ENCODE peak calls at places on chromosomes 3 and 15, in six cellular contexts. S is ovary, R is prostate gland, D is testis, N is heart left ventricle, B is body of pancreas. H is an unnamed sample.

GRCh38 chr15:40857601-40858351 is 13.9 kb downstream of the SPINT1 start:
- DNase-seq in R (peak; percentile 90), N (peak; percentile 71), S (peak; percentile 79), D (peak; percentile 75), B (peak; percentile 86), H (peak; percentile 89)

GRCh38 chr3:187798126-187798525 is 52.9 kb upstream of the BCL6 start:
- DNase-seq in R (no peak), D (no peak), N (no peak), S (no peak), B (no peak), H (no peak)

GRCh38 chr3:49461443-49462171 is 8.5 kb upstream of the DAG1 start:
- DNase-seq in B (peak; percentile 37), S (no peak), R (no peak), N (no peak), D (peak; percentile 50), H (no peak)

GRCh38 chr3:72165808-72166207 is 380.9 kb upstream of the PROK2 start:
- DNase-seq in S (no peak), R (no peak), N (no peak), B (no peak), D (no peak), H (no peak)

GRCh38 chr3:14403636-14404395 is 1.4 kb downstream of the SLC6A6 start:
- DNase-seq in N (peak; percentile 76), S (peak; percentile 78), B (no peak), R (no peak), D (peak; percentile 41), H (peak; percentile 58)

GRCh38 chr3:78823859-78824258 is 943.9 kb downstream of the ROBO1 start:
- DNase-seq in B (no peak), N (no peak), S (no peak), R (peak; percentile 8), D (no peak), H (no peak)

GRCh38 chr15:36737430-36737891 is 158.0 kb downstream of the CDIN1 start:
- DNase-seq in D (no peak), R (no peak), S (no peak), B (no peak), N (no peak), H (no peak)

GRCh38 chr3:59469948-59470723 is 420.3 kb upstream of the CFAP20DC start:
- DNase-seq in S (no peak), N (no peak), R (no peak), B (no peak), D (no peak), H (no peak)

GRCh38 chr15:98859149-98859548 is 148.4 kb downstream of the PGPEP1L start:
- DNase-seq in B (no peak), R (no peak), N (no peak), D (no peak), S (no peak), H (no peak)

GRCh38 chr3:33792167-33792892 is 6.1 kb upstream of the PDCD6IP start:
- DNase-seq in N (no peak), B (no peak), R (no peak), D (no peak), S (no peak), H (no peak)

GRCh38 chr3:33790091-33790490 is 8.3 kb upstream of the PDCD6IP start:
- DNase-seq in D (no peak), B (no peak), R (no peak), S (no peak), N (no peak), H (no peak)

GRCh38 chr3:33789183-33789954 is 9.1 kb upstream of the PDCD6IP start:
- DNase-seq in S (no peak), B (no peak), D (no peak), R (no peak), N (no peak), H (no peak)

GRCh38 chr3:33787328-33788009 is 11.0 kb upstream of the PDCD6IP start:
- DNase-seq in N (peak; percentile 46), S (peak; percentile 44), R (peak; percentile 79), B (peak; percentile 63), D (peak; percentile 62), H (peak; percentile 61)

DNA sequence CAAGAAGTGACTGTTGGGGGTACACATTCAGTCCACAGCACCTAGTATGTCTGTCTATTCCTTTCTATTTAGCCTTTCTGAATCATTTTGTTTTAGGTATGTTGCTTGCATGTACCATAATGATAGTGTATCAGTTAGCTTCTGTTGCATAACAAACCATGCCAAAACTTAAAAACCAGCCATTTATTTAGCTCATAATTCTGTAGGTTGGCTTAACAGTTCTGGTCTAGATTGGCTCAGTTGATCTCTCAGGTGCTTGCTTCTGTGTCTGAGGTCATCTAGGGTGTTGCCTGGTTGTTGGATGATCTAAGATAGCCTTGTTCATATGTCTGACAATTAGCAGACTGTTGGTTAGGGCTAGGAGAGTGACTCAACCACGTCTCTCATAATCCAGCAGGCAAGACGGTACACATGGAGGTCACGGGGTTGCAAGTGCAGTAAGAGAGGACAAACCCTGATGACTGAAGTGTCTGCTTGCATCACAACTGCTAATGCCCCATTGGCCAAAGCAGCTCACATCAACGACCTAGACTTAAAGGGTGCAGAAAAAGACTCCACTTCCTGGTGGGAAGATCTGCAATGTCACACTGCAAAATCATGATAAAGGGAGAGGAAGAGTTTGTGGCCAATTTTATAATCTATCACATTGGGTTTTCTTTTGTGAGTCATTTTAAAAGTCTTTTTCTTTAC is 6.8 kb upstream of the PDCD6IP start:
- DNase-seq in R (no peak), N (no peak), S (no peak), B (no peak), D (no peak), H (no peak)
- TF ChIP-seq POLR2A in R (no peak), N (no peak), S (no peak), B (no peak), D (no peak), H (no peak)

DNA sequence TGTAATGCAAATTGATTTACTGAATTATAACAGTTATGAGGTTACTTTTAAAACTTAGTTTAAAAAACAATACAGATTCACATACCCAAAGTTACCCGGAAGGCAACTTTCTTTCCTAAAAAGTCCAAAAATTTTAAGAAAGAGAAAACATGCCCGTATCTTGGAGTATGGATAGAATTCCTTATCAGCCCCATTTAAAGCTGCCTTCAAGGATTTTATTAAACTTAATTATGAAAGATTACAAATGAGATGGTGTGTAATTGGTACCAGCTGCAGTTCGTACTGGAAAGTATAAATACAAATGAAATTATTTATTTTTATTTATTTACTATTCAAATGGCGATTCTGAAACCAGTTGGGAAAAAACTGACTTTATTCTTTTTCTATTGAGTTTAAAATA is 39.4 kb downstream of the SATB1 start:
- DNase-seq in S (no peak), N (no peak), R (no peak), D (no peak), B (no peak), H (no peak)
- H3K4me1 ChIP-seq in S (no peaks in the 10 kb centered on the region), N (no peaks in the 10 kb centered on the region), R (no peaks in the 10 kb centered on the region), D (no peaks in the 10 kb centered on the region), B (peaks cover 10% of the 10 kb centered on the region), H (no peaks in the 10 kb centered on the region)

GRCh38 chr15:74958908-74959642 is 2.5 kb upstream of the RPP25 start:
- DNase-seq in B (no peak), R (no peak), S (no peak), N (no peak), D (peak; percentile 19), H (no peak)

GRCh38 chr15:74957301-74958035 is 896 bp upstream of the RPP25 start:
- DNase-seq in R (no peak), S (no peak), N (peak; percentile 57), D (peak; percentile 18), B (no peak), H (no peak)

GRCh38 chr15:74956648-74957300 is at the start of gene RPP25:
- DNase-seq in N (peak; percentile 74), D (peak; percentile 85), S (peak; percentile 88), B (peak; percentile 84), R (peak; percentile 65), H (peak; percentile 87)

GRCh38 chr15:74959643-74959939 is 3.0 kb upstream of the RPP25 start:
- DNase-seq in B (no peak), S (no peak), D (no peak), N (no peak), R (no peak), H (no peak)

DNA sequence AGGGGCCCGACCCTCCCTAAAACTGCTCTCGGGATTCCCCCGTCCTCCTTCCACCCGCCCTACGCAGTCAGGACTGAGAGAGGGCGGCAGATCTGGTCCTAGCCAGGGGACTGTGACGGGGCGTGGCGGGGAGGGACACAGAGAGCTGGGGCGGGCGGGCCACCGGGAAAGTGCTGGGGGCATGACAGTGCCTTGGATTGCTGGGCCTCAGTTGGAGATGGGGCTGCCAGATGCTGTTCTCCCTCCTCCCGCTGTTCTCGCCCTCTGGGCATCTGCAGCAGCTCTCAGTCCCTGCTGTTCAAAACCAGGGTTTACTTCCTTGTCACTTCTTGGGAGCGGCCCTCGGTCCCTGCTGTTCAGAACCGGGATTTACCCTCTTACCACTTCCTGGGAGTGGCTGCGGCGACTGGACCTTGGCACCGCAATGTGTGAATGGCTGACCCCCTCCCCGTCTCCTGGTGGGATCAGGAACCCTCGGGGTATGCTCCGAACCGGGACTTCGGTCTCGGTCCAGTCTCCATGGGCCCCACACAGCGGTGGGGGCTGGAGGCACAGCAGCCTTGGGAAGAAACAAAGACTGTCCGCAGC is 1.8 kb upstream of the RPP25 start:
- DNase-seq in B (peak; percentile 86), R (peak; percentile 25), S (no peak), D (peak; percentile 54), N (peak; percentile 40), H (peak; percentile 81)
- TF ChIP-seq POLR2A in B (peak; percentile 62), R (no peak), S (no peak), D (no peak), N (peak; percentile 38), H (no peak)

GRCh38 chr3:25339220-25339619 is 88.8 kb upstream of the RARB start:
- DNase-seq in S (no peak), N (no peak), B (no peak), D (no peak), R (no peak), H (no peak)

GRCh38 chr3:25335429-25335828 is 92.6 kb upstream of the RARB start:
- DNase-seq in R (no peak), N (no peak), B (no peak), D (no peak), S (no peak), H (no peak)

GRCh38 chr3:25338158-25338725 is 89.8 kb upstream of the RARB start:
- DNase-seq in B (no peak), N (no peak), D (no peak), S (no peak), R (no peak), H (no peak)
- H3K4me1 ChIP-seq in B (no peaks in the 10 kb centered on the region), N (no peaks in the 10 kb centered on the region), D (no peaks in the 10 kb centered on the region), S (no peaks in the 10 kb centered on the region), R (no peaks in the 10 kb centered on the region), H (no peaks in the 10 kb centered on the region)

GRCh38 chr3:53130179-53131135 is at the start of gene RFT1:
- DNase-seq in N (peak; percentile 99), S (peak; percentile 99), B (peak; percentile 99), D (peak; percentile 99), R (peak; percentile 98), H (peak; percentile 100)
- TF ChIP-seq POLR2A in N (peak; percentile 67), S (peak; percentile 48), B (peak; percentile 62), D (no peak), R (peak; percentile 51), H (no peak)

DNA sequence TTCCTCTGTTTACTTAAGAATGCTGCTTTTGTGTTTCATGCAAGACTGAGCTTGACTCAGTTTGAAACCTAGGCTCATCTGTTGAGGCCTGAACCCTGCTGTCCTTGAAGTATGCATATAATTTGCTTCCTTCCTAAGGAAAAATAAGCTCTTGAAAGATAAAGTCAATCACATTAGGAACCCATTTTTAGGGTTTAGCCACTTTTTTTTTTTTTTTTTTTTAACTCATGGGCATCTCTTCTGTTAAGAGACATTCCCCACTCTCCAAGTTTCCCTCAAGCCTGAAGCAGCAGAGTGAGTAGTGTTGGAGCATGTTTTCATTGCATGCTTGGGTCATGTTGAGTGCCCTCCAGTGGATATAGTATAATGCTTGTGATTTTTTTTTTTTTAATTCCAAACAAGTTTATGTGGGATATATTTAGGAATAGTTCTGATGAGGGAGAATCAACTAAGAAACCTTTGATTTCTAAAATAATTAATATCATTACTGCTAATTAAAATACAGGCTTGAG is 3.6 kb downstream of the CTNNB1 start:
- DNase-seq in S (no peak), D (peak; percentile 36), N (no peak), R (no peak), B (peak; percentile 23), H (no peak)
- H3K4me1 ChIP-seq in S (peaks cover 8% of the 10 kb centered on the region), D (peaks cover 45% of the 10 kb centered on the region), N (peaks cover 53% of the 10 kb centered on the region), R (peaks cover 4% of the 10 kb centered on the region), B (peaks cover 66% of the 10 kb centered on the region), H (peaks cover 50% of the 10 kb centered on the region)

H was measured in stomach.